ENCODE peak calls at places on chromosomes 13 and 19, in six cellular contexts. I is GM23248, Q is neural progenitor cell, D is HCT116, S is SK-N-SH, A is MM.1S. P is an unnamed sample.

GRCh38 chr19:28426902-28427232 is 786.1 kb downstream of the UQCRFS1 start:
- DNase-seq in I (peak), Q (peak), D (no peak), S (no peak), A (no peak), P (no peak)

GRCh38 chr13:102212729-102213128 is 189.1 kb downstream of the FGF14 start:
- DNase-seq in I (no peak), Q (peak), D (no peak), S (no peak), A (no peak), P (no peak)

GRCh38 chr13:57311009-57311586 is 144.1 kb downstream of the PRR20E start:
- DNase-seq in I (no peak), Q (peak), D (no peak), S (no peak), A (no peak), P (no peak)

GRCh38 chr13:28531195-28531955 is 36.4 kb upstream of the FLT1 start:
- DNase-seq in I (peak), Q (peak), D (no peak), S (peak), A (no peak), P (peak)

GRCh38 chr13:27043013-27043412 is 128.6 kb downstream of the USP12 start:
- DNase-seq in I (peak), Q (no peak), D (peak), S (peak), A (no peak), P (peak)

GRCh38 chr13:112760440-112760839 is 70.6 kb downstream of the ATP11A start:
- DNase-seq in I (peak), Q (no peak), D (no peak), S (no peak), A (no peak), P (peak)

GRCh38 chr13:110262944-110263343 is 44.0 kb downstream of the COL4A1 start:
- DNase-seq in I (no peak), Q (no peak), D (no peak), S (no peak), A (no peak), P (no peak)

GRCh38 chr13:19960673-19961015 is 2.1 kb downstream of the ZMYM2 start:
- DNase-seq in I (peak), Q (no peak), D (no peak), S (no peak), A (peak), P (no peak)

GRCh38 chr19:45901912-45902650 is at the start of gene MYPOP:
- DNase-seq in I (peak), Q (peak), D (no peak), S (peak), A (no peak), P (no peak)

GRCh38 chr13:29925457-29925856 is 75.0 kb upstream of the UBL3 start:
- DNase-seq in I (peak), Q (no peak), D (no peak), S (peak), A (no peak), P (peak)
- H3K9ac ChIP-seq in I (peak), Q (no peak), D (no peak), S (no peak), A (no peak), P (no peak)

GRCh38 chr19:21462540-21462939 is 42.9 kb upstream of the ZNF429 start:
- DNase-seq in I (no peak), Q (no peak), D (no peak), S (no peak), A (no peak), P (no peak)
- TF ChIP-seq EZH2phosphoT487 in I (no peak), Q (no peak), D (no peak), S (no peak), A (no peak), P (no peak)

GRCh38 chr19:34135401-34135800 is 36.9 kb upstream of the LSM14A start:
- DNase-seq in I (no peak), Q (no peak), D (no peak), S (no peak), A (no peak), P (no peak)
- H3K4me3 ChIP-seq in I (no peak), Q (peak), D (peak), S (no peak), A (peak), P (no peak)

GRCh38 chr19:6058411-6059201 is 51.7 kb downstream of the RFX2 start:
- DNase-seq in I (no peak), Q (no peak), D (no peak), S (no peak), A (no peak), P (no peak)
- H3K9ac ChIP-seq in I (peak), Q (no peak), D (no peak), S (no peak), A (no peak), P (no peak)

GRCh38 chr13:43785681-43786471 is 896 bp downstream of the ENOX1 start:
- DNase-seq in I (peak), Q (peak), D (no peak), S (peak), A (peak), P (peak)
- TF ChIP-seq EZH2phosphoT487 in I (no peak), Q (peak), D (no peak), S (no peak), A (no peak), P (no peak)